ENCODE peak calls at places on chromosome 12, in five cellular contexts. One of them, this sample, is unnamed.
A peak's percentile ranks its signal among the peaks of the same experiment; 100 is the strongest.

GRCh38 chr12:79329933-79330332 is 360.8 kb downstream of the PAWR start:
- DNase-seq in lower lobe of right lung: no peak
- DNase-seq in lower leg skin: no peak
- DNase-seq in AG04450: peak; percentile 7
- DNase-seq in HL-60: no peak
- DNase-seq in this sample: no peak

GRCh38 chr12:25625146-25625545 is 72.1 kb upstream of the LMNTD1 start:
- DNase-seq in lower leg skin: no peak
- DNase-seq in AG04450: no peak
- DNase-seq in HL-60: no peak
- DNase-seq in lower lobe of right lung: no peak
- DNase-seq in this sample: no peak

GRCh38 chr12:57461326-57461903 is 1.8 kb downstream of the GLI1 start:
- DNase-seq in HL-60: no peak
- DNase-seq in lower lobe of right lung: no peak
- DNase-seq in AG04450: no peak
- DNase-seq in lower leg skin: no peak
- DNase-seq in this sample: peak; percentile 42

GRCh38 chr12:94429191-94429590 is 30.5 kb downstream of the CEP83 start:
- DNase-seq in lower lobe of right lung: no peak
- DNase-seq in HL-60: no peak
- DNase-seq in AG04450: no peak
- DNase-seq in lower leg skin: no peak
- DNase-seq in this sample: no peak

GRCh38 chr12:85280984-85281946 is 1.2 kb downstream of the ALX1 start:
- DNase-seq in lower lobe of right lung: no peak
- DNase-seq in lower leg skin: no peak
- DNase-seq in AG04450: no peak
- DNase-seq in HL-60: no peak
- DNase-seq in this sample: no peak

GRCh38 chr12:131167334-131167733 is 213.6 kb downstream of the ADGRD1 start:
- DNase-seq in lower lobe of right lung: no peak
- DNase-seq in AG04450: no peak
- DNase-seq in HL-60: no peak
- DNase-seq in lower leg skin: peak; percentile 30
- DNase-seq in this sample: no peak

GRCh38 chr12:106358410-106359241 is 1.1 kb downstream of the POLR3B start:
- DNase-seq in lower lobe of right lung: no peak
- DNase-seq in HL-60: peak; percentile 27
- DNase-seq in lower leg skin: no peak
- DNase-seq in AG04450: no peak
- DNase-seq in this sample: no peak

GRCh38 chr12:62192486-62193250 is 67.5 kb upstream of the USP15 start:
- DNase-seq in lower lobe of right lung: peak; percentile 54
- DNase-seq in AG04450: peak; percentile 34
- DNase-seq in HL-60: peak; percentile 57
- DNase-seq in lower leg skin: peak; percentile 58
- DNase-seq in this sample: peak; percentile 54

GRCh38 chr12:74015118-74015517 is 522.5 kb upstream of the ATXN7L3B start:
- DNase-seq in HL-60: no peak
- DNase-seq in lower leg skin: no peak
- DNase-seq in AG04450: no peak
- DNase-seq in lower lobe of right lung: no peak
- DNase-seq in this sample: no peak

GRCh38 chr12:115522010-115522409 is 755.5 kb downstream of the MED13L start:
- DNase-seq in AG04450: no peak
- DNase-seq in HL-60: no peak
- DNase-seq in lower leg skin: no peak
- DNase-seq in lower lobe of right lung: no peak
- DNase-seq in this sample: no peak
- TF ChIP-seq CTCF in AG04450: no peak
- TF ChIP-seq CTCF in HL-60: no peak
- TF ChIP-seq CTCF in lower leg skin: no peak
- TF ChIP-seq CTCF in lower lobe of right lung: no peak
- TF ChIP-seq CTCF in this sample: no peak

GRCh38 chr12:108967869-108968540 is 52.9 kb downstream of the SVOP start:
- DNase-seq in HL-60: no peak
- DNase-seq in lower leg skin: no peak
- DNase-seq in AG04450: no peak
- DNase-seq in lower lobe of right lung: no peak
- DNase-seq in this sample: no peak
- TF ChIP-seq CTCF in HL-60: peak; percentile 4
- TF ChIP-seq CTCF in lower leg skin: no peak
- TF ChIP-seq CTCF in AG04450: peak; percentile 29
- TF ChIP-seq CTCF in lower lobe of right lung: peak; percentile 37
- TF ChIP-seq CTCF in this sample: peak; percentile 56

GRCh38 chr12:117818400-117818799 is 150.4 kb downstream of the KSR2 start:
- DNase-seq in AG04450: no peak
- DNase-seq in lower lobe of right lung: no peak
- DNase-seq in lower leg skin: no peak
- DNase-seq in HL-60: no peak
- DNase-seq in this sample: no peak
- TF ChIP-seq CTCF in AG04450: no peak
- TF ChIP-seq CTCF in lower lobe of right lung: no peak
- TF ChIP-seq CTCF in lower leg skin: no peak
- TF ChIP-seq CTCF in HL-60: no peak
- TF ChIP-seq CTCF in this sample: no peak

DNA sequence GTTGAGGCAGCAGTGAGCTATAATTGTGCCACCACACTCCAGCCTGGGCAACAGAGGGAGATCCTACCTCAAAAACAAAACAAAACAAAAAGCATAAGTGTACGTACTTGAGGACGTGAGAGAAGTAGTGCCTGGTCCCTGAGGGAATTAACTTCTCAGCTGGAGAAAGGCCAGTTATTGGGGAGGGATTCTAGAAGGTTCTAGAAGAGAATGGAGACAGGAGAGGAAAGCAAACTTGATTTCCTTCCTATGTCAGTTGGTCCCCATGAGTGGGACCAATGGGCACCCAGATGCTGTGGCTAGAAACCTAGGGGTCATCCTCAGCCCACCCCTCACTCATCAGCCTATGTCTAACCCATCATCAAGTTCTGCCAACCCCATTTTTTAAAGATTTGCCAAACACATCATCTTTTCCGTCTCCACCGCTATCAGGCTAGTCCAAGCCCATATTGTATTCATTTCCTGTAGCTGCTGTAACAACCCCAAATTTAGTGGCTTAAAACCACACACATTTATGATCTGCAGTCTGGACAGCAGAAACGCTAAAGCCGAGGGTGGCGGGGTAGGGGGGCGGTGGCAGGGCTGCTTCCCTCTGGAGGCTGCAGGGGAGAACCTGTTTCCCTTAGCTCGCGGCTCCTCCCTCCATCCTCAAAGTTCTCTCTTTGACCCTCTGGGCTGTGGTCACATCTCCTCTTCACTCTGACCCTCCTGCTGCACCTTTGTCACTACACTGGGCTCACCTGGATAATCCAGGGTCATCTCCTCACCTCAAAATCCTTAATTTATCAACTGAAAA is 7.2 kb upstream of the RBM19 start:
- DNase-seq in AG04450: no peak
- DNase-seq in lower lobe of right lung: no peak
- DNase-seq in HL-60: no peak
- DNase-seq in lower leg skin: no peak
- DNase-seq in this sample: no peak
- TF ChIP-seq CTCF in AG04450: no peak
- TF ChIP-seq CTCF in lower lobe of right lung: no peak
- TF ChIP-seq CTCF in HL-60: no peak
- TF ChIP-seq CTCF in lower leg skin: no peak
- TF ChIP-seq CTCF in this sample: no peak

GRCh38 chr12:51898506-51898905 is 8.8 kb upstream of the ACVRL1 start:
- DNase-seq in HL-60: no peak
- DNase-seq in lower lobe of right lung: no peak
- DNase-seq in AG04450: no peak
- DNase-seq in lower leg skin: no peak
- DNase-seq in this sample: no peak

GRCh38 chr12:51893786-51894185 is 5.9 kb downstream of the ANKRD33 start:
- DNase-seq in HL-60: no peak
- DNase-seq in lower lobe of right lung: no peak
- DNase-seq in lower leg skin: no peak
- DNase-seq in AG04450: no peak
- DNase-seq in this sample: no peak

GRCh38 chr12:51895378-51896135 is 7.7 kb downstream of the ANKRD33 start:
- DNase-seq in AG04450: no peak
- DNase-seq in HL-60: no peak
- DNase-seq in lower leg skin: no peak
- DNase-seq in lower lobe of right lung: no peak
- DNase-seq in this sample: no peak

GRCh38 chr12:51897181-51897580 is 9.3 kb downstream of the ANKRD33 start:
- DNase-seq in lower leg skin: no peak
- DNase-seq in lower lobe of right lung: no peak
- DNase-seq in AG04450: no peak
- DNase-seq in HL-60: no peak
- DNase-seq in this sample: no peak

DNA sequence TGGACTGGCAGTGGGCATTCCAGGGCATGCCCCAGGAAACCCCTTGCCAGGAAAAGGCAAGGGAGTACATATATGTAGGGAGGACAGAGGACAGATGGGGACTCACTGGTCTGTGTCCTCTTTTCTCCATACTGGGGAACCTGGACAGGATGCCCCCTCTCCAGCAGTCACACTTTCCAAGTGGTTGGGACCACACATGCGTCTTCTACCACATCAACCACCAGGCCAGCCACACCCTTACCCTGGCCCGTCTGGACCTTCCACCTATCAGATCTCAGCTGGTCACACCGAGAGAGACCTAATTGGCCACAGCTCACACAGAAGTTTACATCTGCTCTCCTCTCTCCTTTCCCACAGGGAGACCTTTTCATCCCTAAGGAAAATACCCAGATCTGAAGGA is 8.3 kb downstream of the ANKRD33 start:
- DNase-seq in HL-60: no peak
- DNase-seq in lower leg skin: no peak
- DNase-seq in lower lobe of right lung: no peak
- DNase-seq in AG04450: no peak
- DNase-seq in this sample: no peak
- TF ChIP-seq CTCF in HL-60: no peak
- TF ChIP-seq CTCF in lower leg skin: no peak
- TF ChIP-seq CTCF in lower lobe of right lung: no peak
- TF ChIP-seq CTCF in AG04450: no peak
- TF ChIP-seq CTCF in this sample: no peak

GRCh38 chr12:66071556-66071955 is 59.0 kb downstream of the LLPH start:
- DNase-seq in AG04450: no peak
- DNase-seq in lower lobe of right lung: no peak
- DNase-seq in lower leg skin: no peak
- DNase-seq in HL-60: no peak
- DNase-seq in this sample: no peak

GRCh38 chr12:66074561-66074960 is 56.0 kb downstream of the LLPH start:
- DNase-seq in lower lobe of right lung: no peak
- DNase-seq in HL-60: no peak
- DNase-seq in AG04450: peak; percentile 57
- DNase-seq in lower leg skin: no peak
- DNase-seq in this sample: no peak

GRCh38 chr12:66070378-66071120 is 60.0 kb downstream of the LLPH start:
- DNase-seq in lower lobe of right lung: no peak
- DNase-seq in lower leg skin: no peak
- DNase-seq in HL-60: no peak
- DNase-seq in AG04450: no peak
- DNase-seq in this sample: no peak

GRCh38 chr12:66072135-66072534 is 58.4 kb downstream of the LLPH start:
- DNase-seq in lower lobe of right lung: no peak
- DNase-seq in AG04450: no peak
- DNase-seq in HL-60: no peak
- DNase-seq in lower leg skin: no peak
- DNase-seq in this sample: no peak

GRCh38 chr12:66072566-66072965 is 58.0 kb downstream of the LLPH start:
- DNase-seq in lower leg skin: no peak
- DNase-seq in AG04450: no peak
- DNase-seq in lower lobe of right lung: no peak
- DNase-seq in HL-60: no peak
- DNase-seq in this sample: no peak
- TF ChIP-seq CTCF in lower leg skin: no peak
- TF ChIP-seq CTCF in AG04450: no peak
- TF ChIP-seq CTCF in lower lobe of right lung: no peak
- TF ChIP-seq CTCF in HL-60: no peak
- TF ChIP-seq CTCF in this sample: no peak

DNA sequence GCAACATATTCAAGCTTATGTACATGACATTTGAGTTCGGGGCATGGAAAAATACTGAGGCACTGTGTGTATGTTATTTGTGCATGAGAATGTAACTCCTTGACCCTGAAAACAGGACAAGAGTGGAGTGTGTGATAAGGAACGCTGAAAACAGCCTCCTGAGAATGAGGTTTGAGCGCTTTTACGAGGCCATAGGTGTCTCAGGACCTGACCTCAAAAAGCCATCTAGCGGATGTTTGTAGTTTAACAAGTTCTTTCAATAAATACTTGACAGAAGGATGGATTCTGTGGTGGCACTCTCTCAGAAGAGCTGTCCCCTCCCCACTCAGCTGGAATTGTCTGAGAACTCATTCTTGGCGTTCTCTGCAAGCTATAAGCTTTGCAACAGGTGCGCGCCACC is 350.5 kb upstream of the TMTC1 start:
- DNase-seq in lower lobe of right lung: no peak
- DNase-seq in lower leg skin: no peak
- DNase-seq in HL-60: no peak
- DNase-seq in AG04450: no peak
- DNase-seq in this sample: no peak
- TF ChIP-seq CTCF in lower lobe of right lung: no peak
- TF ChIP-seq CTCF in lower leg skin: no peak
- TF ChIP-seq CTCF in HL-60: no peak
- TF ChIP-seq CTCF in AG04450: no peak
- TF ChIP-seq CTCF in this sample: peak; percentile 33

GRCh38 chr12:90013409-90013808 is 304.8 kb upstream of the ATP2B1 start:
- DNase-seq in lower leg skin: no peak
- DNase-seq in HL-60: no peak
- DNase-seq in lower lobe of right lung: no peak
- DNase-seq in AG04450: no peak
- DNase-seq in this sample: no peak

GRCh38 chr12:90008277-90008676 is 299.6 kb upstream of the ATP2B1 start:
- DNase-seq in AG04450: no peak
- DNase-seq in lower leg skin: no peak
- DNase-seq in lower lobe of right lung: no peak
- DNase-seq in HL-60: no peak
- DNase-seq in this sample: no peak

GRCh38 chr12:90004319-90005074 is 295.9 kb upstream of the ATP2B1 start:
- DNase-seq in HL-60: no peak
- DNase-seq in lower lobe of right lung: no peak
- DNase-seq in AG04450: no peak
- DNase-seq in lower leg skin: no peak
- DNase-seq in this sample: no peak

GRCh38 chr12:90015228-90015627 is 306.6 kb upstream of the ATP2B1 start:
- DNase-seq in HL-60: no peak
- DNase-seq in lower lobe of right lung: no peak
- DNase-seq in lower leg skin: no peak
- DNase-seq in AG04450: no peak
- DNase-seq in this sample: no peak

DNA sequence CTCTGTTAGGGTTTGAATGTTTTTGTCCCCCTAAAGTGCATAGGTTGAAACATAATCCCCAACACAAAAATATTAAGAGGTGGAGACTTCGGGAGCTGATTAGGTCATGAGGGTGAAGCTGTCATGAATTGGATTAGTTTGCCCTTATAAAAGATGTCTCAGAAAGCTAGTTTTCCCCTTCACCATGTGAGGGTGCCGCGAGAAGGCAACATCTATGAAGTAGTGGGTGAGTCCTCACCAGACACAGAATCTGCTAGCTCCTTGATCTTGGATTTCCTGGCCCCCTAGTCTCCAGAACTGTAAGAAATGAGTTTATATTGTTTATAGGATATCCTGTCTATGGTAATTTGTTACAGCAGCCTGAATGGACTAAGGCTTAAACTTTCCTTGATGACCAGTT is 301.5 kb upstream of the ATP2B1 start:
- DNase-seq in HL-60: no peak
- DNase-seq in lower lobe of right lung: no peak
- DNase-seq in AG04450: no peak
- DNase-seq in lower leg skin: no peak
- DNase-seq in this sample: no peak
- TF ChIP-seq CTCF in HL-60: no peak
- TF ChIP-seq CTCF in lower lobe of right lung: no peak
- TF ChIP-seq CTCF in AG04450: no peak
- TF ChIP-seq CTCF in lower leg skin: no peak
- TF ChIP-seq CTCF in this sample: peak; percentile 30